ENCODE peak calls at places on chromosomes 2 and 18, in five cellular contexts. R is GM23338, N is chondrocyte, G is HFF-Myc, V is heart left ventricle. E is an unnamed sample.
A peak's percentile ranks its signal among the peaks of the same experiment; 100 is the strongest.

GRCh38 chr2:39007875-39008504 is 112.9 kb downstream of the SOS1 start:
- DNase-seq in R (peak; percentile 50), N (no peak), G (no peak), V (no peak), E (no peak)

GRCh38 chr2:179546656-179547055 is 282.0 kb upstream of the SESTD1 start:
- DNase-seq in R (no peak), N (no peak), G (no peak), V (no peak), E (no peak)

GRCh38 chr2:97267411-97268074 is 154.6 kb downstream of the ANKRD36 start:
- DNase-seq in R (peak; percentile 0), N (peak; percentile 87), G (no peak), V (peak; percentile 56), E (peak; percentile 71)

GRCh38 chr2:71498261-71498701 is 44.9 kb downstream of the DYSF start:
- DNase-seq in R (no peak), N (no peak), G (peak; percentile 26), V (no peak), E (no peak)

GRCh38 chr2:26270363-26270762 is 25.6 kb downstream of the HADHB start:
- DNase-seq in R (no peak), N (no peak), G (no peak), V (no peak), E (no peak)

GRCh38 chr2:236572482-236572881 is 2.9 kb downstream of the ACKR3 start:
- DNase-seq in R (peak; percentile 33), N (peak; percentile 78), G (no peak), V (no peak), E (no peak)

GRCh38 chr2:68736086-68736485 is 1.5 kb downstream of the ARHGAP25 start:
- DNase-seq in R (no peak), N (no peak), G (no peak), V (no peak), E (no peak)

GRCh38 chr18:57754577-57755330 is 48.4 kb downstream of the ATP8B1 start:
- DNase-seq in R (no peak), N (no peak), G (no peak), V (no peak), E (no peak)

GRCh38 chr2:215171151-215171550 is 32.7 kb upstream of the ABCA12 start:
- DNase-seq in R (no peak), N (no peak), G (no peak), V (no peak), E (no peak)

GRCh38 chr18:5515007-5515744 is 28.6 kb downstream of the EPB41L3 start:
- DNase-seq in R (no peak), N (no peak), G (no peak), V (no peak), E (no peak)

GRCh38 chr2:121345887-121346286 is 60.9 kb upstream of the TFCP2L1 start:
- DNase-seq in R (no peak), N (no peak), G (no peak), V (no peak), E (no peak)

GRCh38 chr2:48588745-48589144 is 28.9 kb upstream of the GTF2A1L start:
- DNase-seq in R (no peak), N (no peak), G (no peak), V (no peak), E (no peak)

GRCh38 chr2:177692828-177693269 is 300.3 kb downstream of the AGPS start:
- DNase-seq in R (peak; percentile 42), N (no peak), G (no peak), V (no peak), E (no peak)

GRCh38 chr2:170475878-170476277 is 239.3 kb upstream of the SP5 start:
- DNase-seq in R (peak; percentile 4), N (no peak), G (no peak), V (no peak), E (no peak)

GRCh38 chr2:229437467-229437866 is 166.4 kb upstream of the PID1 start:
- DNase-seq in R (no peak), N (no peak), G (no peak), V (no peak), E (no peak)

DNA sequence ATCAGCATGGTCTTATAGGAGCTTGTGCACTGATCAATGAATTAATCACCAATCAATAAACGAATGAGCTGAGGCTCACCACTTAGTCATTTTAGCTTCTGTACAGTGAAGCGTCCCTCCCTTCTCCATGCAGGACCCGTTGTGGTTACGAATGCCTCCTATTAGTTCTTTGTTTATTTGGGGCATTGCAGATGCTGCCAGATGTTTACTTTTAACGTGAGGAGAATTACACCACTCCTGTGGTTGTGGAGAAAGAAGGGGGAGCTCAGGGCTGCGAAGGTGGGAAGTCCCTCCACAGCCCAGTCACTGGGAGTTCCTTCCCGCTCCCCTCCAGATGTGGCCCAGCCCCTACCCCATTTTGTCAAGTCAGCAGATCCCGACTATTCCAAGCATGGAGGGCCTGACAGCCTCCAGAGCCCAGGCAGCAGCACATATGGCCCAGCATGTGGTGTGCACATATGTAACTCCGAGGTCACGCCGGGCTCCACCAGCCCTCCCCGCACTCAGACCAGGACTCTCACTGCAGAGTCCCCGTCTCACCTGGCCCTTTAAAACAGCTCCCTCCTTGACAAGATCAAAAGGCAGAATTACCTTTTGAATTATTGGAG is 20.9 kb downstream of the PKDCC start:
- DNase-seq in R (no peak), N (no peak), G (no peak), V (no peak), E (peak; percentile 42)
- TF ChIP-seq CTCF in R (no peak), N (no peak), G (no peak), V (no peak), E (no peak)

DNA sequence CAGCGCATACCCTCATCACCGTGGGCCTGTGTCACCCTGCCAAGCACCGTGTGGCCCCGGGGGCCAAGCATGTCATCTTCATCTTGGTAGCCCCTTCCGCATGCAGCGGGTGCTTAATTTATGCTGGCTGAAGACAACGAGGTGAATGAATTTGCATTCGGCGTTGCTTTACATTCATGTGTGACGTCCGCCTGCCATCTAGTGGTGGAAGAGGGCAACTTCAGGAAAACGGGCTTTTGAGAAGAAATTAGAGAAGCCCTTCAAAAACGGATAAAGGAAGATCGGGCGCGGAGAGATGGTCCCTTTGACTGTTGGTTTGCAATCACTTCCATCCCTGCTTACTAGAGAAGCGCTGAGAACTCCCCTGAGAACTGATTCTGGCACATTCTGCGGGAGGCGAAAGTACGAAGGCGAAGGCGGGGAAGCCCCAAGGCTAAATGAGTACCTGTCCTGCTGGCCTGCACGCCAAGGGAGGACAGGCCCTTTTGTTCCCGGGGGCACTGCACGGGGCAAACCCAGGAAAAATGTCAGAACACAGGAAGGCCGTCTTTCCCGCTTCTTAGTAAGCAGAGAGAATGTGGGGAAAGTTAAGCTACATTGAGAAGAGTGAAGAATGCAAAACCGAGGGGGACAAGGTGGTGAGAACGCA is 145.9 kb downstream of the ZNF516 start:
- DNase-seq in R (peak; percentile 92), N (no peak), G (peak; percentile 43), V (no peak), E (no peak)
- TF ChIP-seq CTCF in R (peak; percentile 96), N (peak; percentile 94), G (peak; percentile 90), V (peak; percentile 93), E (peak; percentile 67)

GRCh38 chr18:28357785-28358401 is 181.0 kb upstream of the CDH2 start:
- DNase-seq in R (peak; percentile 79), N (no peak), G (peak; percentile 19), V (no peak), E (no peak)
- TF ChIP-seq CTCF in R (peak; percentile 62), N (peak; percentile 44), G (peak; percentile 46), V (peak; percentile 26), E (no peak)

GRCh38 chr2:42931147-42931817 is 138.9 kb upstream of the HAAO start:
- DNase-seq in R (peak; percentile 80), N (no peak), G (no peak), V (peak; percentile 55), E (no peak)
- TF ChIP-seq CTCF in R (peak; percentile 63), N (peak; percentile 70), G (peak; percentile 55), V (peak; percentile 9), E (no peak)

GRCh38 chr18:26468931-26469340 is 79.4 kb downstream of the KCTD1 start:
- DNase-seq in R (peak; percentile 84), N (no peak), G (no peak), V (no peak), E (no peak)
- TF ChIP-seq CTCF in R (peak; percentile 69), N (peak; percentile 67), G (peak; percentile 70), V (peak; percentile 57), E (no peak)

DNA sequence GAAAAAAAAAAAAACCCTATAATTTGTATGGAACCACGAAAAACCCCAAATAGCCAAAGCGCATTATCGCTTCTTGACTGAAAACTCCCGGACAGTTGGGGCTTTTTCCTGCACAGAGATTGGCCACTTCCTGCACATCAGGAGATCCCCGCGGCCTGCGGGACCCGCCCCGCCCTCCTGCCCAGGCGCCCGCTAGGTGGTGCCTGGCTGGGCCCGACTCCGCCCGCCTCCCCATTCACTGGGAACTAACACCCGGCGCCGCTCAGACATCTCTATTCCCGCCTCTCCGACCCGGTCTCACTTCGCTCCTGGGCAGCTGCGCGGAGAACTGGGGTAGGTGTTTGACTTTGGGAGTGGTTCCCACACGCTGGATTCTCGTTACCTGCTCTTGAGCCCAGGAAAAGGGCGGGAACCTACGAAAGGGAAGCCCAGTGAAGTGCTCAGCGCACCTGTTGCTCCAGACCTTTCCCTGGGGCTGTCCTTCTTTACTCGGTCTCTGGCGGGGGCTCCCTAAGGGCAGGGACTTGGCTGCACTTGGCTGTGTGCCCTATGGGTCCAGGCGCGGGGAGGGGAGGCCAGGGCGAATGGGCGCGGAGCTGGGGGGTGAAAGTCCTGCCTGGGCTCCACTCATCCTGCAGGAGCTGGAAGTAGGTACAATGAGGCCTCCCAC is at the start of gene HMSD:
- DNase-seq in R (peak; percentile 83), N (no peak), G (no peak), V (peak; percentile 76), E (peak; percentile 88)
- TF ChIP-seq CTCF in R (peak; percentile 39), N (peak; percentile 65), G (peak; percentile 47), V (peak; percentile 42), E (no peak)

GRCh38 chr2:230899287-230899686 is 25.8 kb downstream of the GPR55 start:
- DNase-seq in R (peak; percentile 60), N (no peak), G (no peak), V (peak; percentile 4), E (peak; percentile 47)

GRCh38 chr2:230898661-230899091 is 26.4 kb downstream of the GPR55 start:
- DNase-seq in R (no peak), N (peak; percentile 60), G (no peak), V (peak; percentile 38), E (peak; percentile 41)

GRCh38 chr2:230899786-230900185 is 25.3 kb downstream of the GPR55 start:
- DNase-seq in R (no peak), N (no peak), G (no peak), V (no peak), E (no peak)

GRCh38 chr2:230901006-230901405 is 24.0 kb downstream of the GPR55 start:
- DNase-seq in R (no peak), N (no peak), G (no peak), V (peak; percentile 11), E (peak; percentile 10)

GRCh38 chr2:230900336-230900995 is 24.6 kb downstream of the GPR55 start:
- DNase-seq in R (no peak), N (no peak), G (no peak), V (peak; percentile 26), E (peak; percentile 46)
- TF ChIP-seq CTCF in R (no peak), N (no peak), G (no peak), V (no peak), E (no peak)